ENCODE peak calls at places on chromosomes 1 and 21, in four cellular contexts. S is H1, L is K562, Q is HepG2. E is an unnamed sample.

GRCh38 chr1:22428672-22429071 is 23.0 kb upstream of the ZBTB40 start:
- DNase-seq in S (no peak), L (peak; percentile 88), Q (peak; percentile 75), E (peak; percentile 84)

GRCh38 chr1:82775402-82776000 is 974.8 kb downstream of the ADGRL2 start:
- DNase-seq in S (peak; percentile 81), L (peak; percentile 49), Q (peak; percentile 3), E (peak; percentile 59)

GRCh38 chr1:228231192-228231591 is 23.3 kb downstream of the OBSCN start:
- DNase-seq in S (no peak), Q (no peak), L (no peak), E (no peak)

GRCh38 chr1:183159960-183160359 is 26.1 kb upstream of the LAMC2 start:
- DNase-seq in S (no peak), Q (no peak), L (peak; percentile 19), E (no peak)

GRCh38 chr1:109814993-109815786 is 51.5 kb upstream of the EPS8L3 start:
- DNase-seq in L (peak; percentile 3), Q (no peak), S (no peak), E (no peak)

GRCh38 chr1:155305881-155306391 is 2.7 kb upstream of the FDPS start:
- DNase-seq in L (no peak), Q (peak; percentile 30), S (no peak), E (no peak)

GRCh38 chr1:204107892-204108291 is 35.0 kb downstream of the SOX13 start:
- DNase-seq in S (no peak), Q (no peak), L (no peak), E (peak; percentile 46)

GRCh38 chr1:117883620-117884019 is 45.8 kb downstream of the GDAP2 start:
- DNase-seq in Q (no peak), S (no peak), L (no peak), E (no peak)

GRCh38 chr1:161956097-161956496 is 67.6 kb downstream of the OLFML2B start:
- DNase-seq in Q (no peak), L (no peak), S (no peak), E (no peak)

GRCh38 chr1:218887141-218887925 is 286.3 kb upstream of the LYPLAL1 start:
- DNase-seq in S (no peak), L (no peak), Q (no peak), E (no peak)

GRCh38 chr1:7745783-7746182 is 25.3 kb upstream of the VAMP3 start:
- DNase-seq in L (no peak), Q (no peak), S (peak; percentile 23), E (no peak)

GRCh38 chr1:38741341-38741740 is 118.2 kb downstream of the RRAGC start:
- DNase-seq in Q (no peak), L (no peak), S (no peak), E (no peak)

GRCh38 chr1:109895720-109896504 is 14.7 kb upstream of the CSF1 start:
- DNase-seq in L (peak; percentile 90), S (no peak), Q (peak; percentile 88), E (peak; percentile 85)

GRCh38 chr1:67683736-67684525 is 1.1 kb upstream of the GADD45A start:
- DNase-seq in L (no peak), S (no peak), Q (no peak), E (peak; percentile 69)

GRCh38 chr1:30966690-30967369 is 58.3 kb upstream of the SDC3 start:
- DNase-seq in S (no peak), Q (peak; percentile 20), L (peak; percentile 27), E (peak; percentile 88)

GRCh38 chr1:89955311-89955710 is 39.6 kb upstream of the ZNF326 start:
- DNase-seq in Q (no peak), S (no peak), L (no peak), E (no peak)

GRCh38 chr1:36080801-36081200 is 3.1 kb upstream of the TEKT2 start:
- DNase-seq in Q (no peak), S (peak; percentile 30), L (no peak), E (no peak)

GRCh38 chr1:186708578-186709203 is 28.5 kb upstream of the PTGS2 start:
- DNase-seq in S (no peak), L (no peak), Q (no peak), E (no peak)

GRCh38 chr1:179253286-179253972 is 24.0 kb upstream of the ABL2 start:
- DNase-seq in S (no peak), Q (no peak), L (no peak), E (no peak)

GRCh38 chr1:231603598-231604275 is 22.9 kb upstream of the DISC1 start:
- DNase-seq in L (peak; percentile 63), Q (peak; percentile 69), S (peak; percentile 55), E (peak; percentile 74)

GRCh38 chr1:9758559-9759121 is 65.1 kb downstream of the CLSTN1 start:
- DNase-seq in L (no peak), Q (no peak), S (no peak), E (no peak)

GRCh38 chr21:36773111-36773510 is 74.2 kb downstream of the SIM2 start:
- DNase-seq in Q (peak; percentile 55), L (no peak), S (no peak), E (peak; percentile 26)

GRCh38 chr1:80917225-80917624 is 883.5 kb upstream of the ADGRL2 start:
- DNase-seq in S (no peak), L (no peak), Q (no peak), E (no peak)

GRCh38 chr1:38027201-38028104 is 14.9 kb downstream of the UTP11 start:
- DNase-seq in S (no peak), L (no peak), Q (no peak), E (no peak)

GRCh38 chr1:197958438-197958837 is 41.3 kb downstream of the LHX9 start:
- DNase-seq in Q (no peak), S (no peak), L (no peak), E (no peak)

GRCh38 chr1:203112451-203112850 is 15.1 kb upstream of the ADORA1 start:
- DNase-seq in L (no peak), Q (no peak), S (no peak), E (no peak)

GRCh38 chr1:110211503-110212164 is 1.5 kb downstream of the KCNC4 start:
- DNase-seq in Q (no peak), S (peak; percentile 58), L (no peak), E (peak; percentile 16)

GRCh38 chr1:209797978-209798639 is 7.8 kb downstream of the IRF6 start:
- DNase-seq in S (no peak), L (no peak), Q (no peak), E (no peak)

GRCh38 chr1:210132582-210132981 is 100.0 kb upstream of the SERTAD4 start:
- DNase-seq in L (peak; percentile 28), Q (no peak), S (no peak), E (peak; percentile 29)

GRCh38 chr1:157521056-157521455 is 31.3 kb downstream of the FCRL5 start:
- DNase-seq in S (no peak), Q (no peak), L (no peak), E (no peak)

GRCh38 chr1:81800741-81801031 is at the start of gene ADGRL2:
- DNase-seq in L (no peak), Q (no peak), S (no peak), E (no peak)

GRCh38 chr1:17046043-17046657 is 7.7 kb downstream of the SDHB start:
- DNase-seq in S (no peak), L (peak; percentile 58), Q (peak; percentile 63), E (peak; percentile 60)

GRCh38 chr1:156632355-156632754 is 9.6 kb upstream of the BCAN start:
- DNase-seq in S (no peak), Q (no peak), L (no peak), E (no peak)

GRCh38 chr1:106049595-106049994 is 1006.9 kb upstream of the PRMT6 start:
- DNase-seq in L (no peak), Q (no peak), S (no peak), E (no peak)
- TF ChIP-seq JUN in L (no peak), Q (no peak), S (no peak), E (no peak)

GRCh38 chr1:226568077-226568831 is 19.7 kb downstream of the STUM start:
- DNase-seq in Q (peak; percentile 12), S (peak; percentile 57), L (peak; percentile 40), E (no peak)
- H3K9ac ChIP-seq in Q (no peak overlapping the region), S (no peak overlapping the region), L (no peak overlapping the region), E (no peak overlapping the region)

GRCh38 chr1:160708821-160709220 is 2.8 kb downstream of the CD48 start:
- DNase-seq in L (no peak), S (no peak), Q (no peak), E (no peak)
- TF ChIP-seq JUN in L (no peak), S (no peak), Q (no peak), E (no peak)

GRCh38 chr1:14674030-14674429 is 75.5 kb downstream of the KAZN start:
- DNase-seq in Q (no peak), S (no peak), L (no peak), E (no peak)
- H3K9ac ChIP-seq in Q (no peak overlapping the region), S (no peak overlapping the region), L (no peak overlapping the region), E (no peak overlapping the region)

GRCh38 chr1:214727274-214727673 is 124.3 kb downstream of the CENPF start:
- DNase-seq in S (no peak), Q (peak; percentile 26), L (no peak), E (no peak)
- TF ChIP-seq JUN in S (no peak), Q (no peak), L (no peak), E (no peak)

GRCh38 chr1:159924025-159924790 is 1.1 kb downstream of the TAGLN2 start:
- DNase-seq in Q (peak; percentile 24), S (no peak), L (peak; percentile 97), E (peak; percentile 90)
- H3K9ac ChIP-seq in Q (peak overlapping the region; percentile 66), S (peak overlapping the region; percentile 5), L (peak overlapping the region; percentile 93), E (peak overlapping the region; percentile 100)

GRCh38 chr21:44616591-44616926 is 4.7 kb downstream of the KRTAP10-8 start:
- DNase-seq in L (no peak), S (peak; percentile 45), Q (no peak), E (no peak)

GRCh38 chr21:44617071-44617501 is 5.2 kb downstream of the KRTAP10-8 start:
- DNase-seq in L (no peak), Q (no peak), S (peak; percentile 53), E (no peak)

GRCh38 chr21:44618504-44618903 is 6.6 kb downstream of the KRTAP10-8 start:
- DNase-seq in Q (peak; percentile 16), L (no peak), S (peak; percentile 50), E (peak; percentile 7)

GRCh38 chr21:44619886-44620285 is 7.0 kb upstream of the KRTAP10-9 start:
- DNase-seq in S (no peak), L (no peak), Q (no peak), E (no peak)

GRCh38 chr21:44618909-44619308 is 7.0 kb downstream of the KRTAP10-8 start:
- DNase-seq in L (no peak), Q (no peak), S (no peak), E (no peak)
- TF ChIP-seq JUN in L (no peak), Q (no peak), S (no peak), E (no peak)

E was measured in endothelial cell of umbilical vein.